ENCODE peak calls at places on chromosome 9, in eight cellular contexts. One of them, this sample, is unnamed.

GRCh38 chr9:35689601-35690446 is at the start of gene TPM2:
- DNase-seq in NCI-H446 treated with DMSO at 0.1 percent for 48 hours: no peak
- DNase-seq in CD8-positive, alpha-beta T cell: no peak
- DNase-seq in fibroblast of the aortic adventitia: peak
- DNase-seq in nephron progenitor cell: peak
- DNase-seq in islet precursor cell: peak
- DNase-seq in adipocyte: peak
- DNase-seq in fibroblast of the conjunctiva: peak
- DNase-seq in this sample: peak

GRCh38 chr9:137286980-137287383 is 9.5 kb downstream of the TOR4A start:
- DNase-seq in fibroblast of the aortic adventitia: peak
- DNase-seq in islet precursor cell: peak
- DNase-seq in nephron progenitor cell: peak
- DNase-seq in adipocyte: peak
- DNase-seq in NCI-H446 treated with DMSO at 0.1 percent for 48 hours: no peak
- DNase-seq in fibroblast of the conjunctiva: no peak
- DNase-seq in CD8-positive, alpha-beta T cell: no peak
- DNase-seq in this sample: peak

GRCh38 chr9:76757274-76757673 is 7.0 kb upstream of the PCA3 start:
- DNase-seq in CD8-positive, alpha-beta T cell: no peak
- DNase-seq in fibroblast of the conjunctiva: no peak
- DNase-seq in adipocyte: no peak
- DNase-seq in nephron progenitor cell: no peak
- DNase-seq in islet precursor cell: no peak
- DNase-seq in NCI-H446 treated with DMSO at 0.1 percent for 48 hours: no peak
- DNase-seq in fibroblast of the aortic adventitia: no peak
- DNase-seq in this sample: no peak

GRCh38 chr9:69499401-69499800 is 172.8 kb downstream of the APBA1 start:
- DNase-seq in fibroblast of the aortic adventitia: no peak
- DNase-seq in fibroblast of the conjunctiva: no peak
- DNase-seq in adipocyte: no peak
- DNase-seq in islet precursor cell: no peak
- DNase-seq in NCI-H446 treated with DMSO at 0.1 percent for 48 hours: no peak
- DNase-seq in CD8-positive, alpha-beta T cell: no peak
- DNase-seq in nephron progenitor cell: no peak
- DNase-seq in this sample: no peak

GRCh38 chr9:4615251-4615650 is 46.8 kb upstream of the PLPP6 start:
- DNase-seq in CD8-positive, alpha-beta T cell: no peak
- DNase-seq in adipocyte: peak
- DNase-seq in fibroblast of the conjunctiva: peak
- DNase-seq in NCI-H446 treated with DMSO at 0.1 percent for 48 hours: no peak
- DNase-seq in nephron progenitor cell: no peak
- DNase-seq in fibroblast of the aortic adventitia: peak
- DNase-seq in islet precursor cell: no peak
- DNase-seq in this sample: peak

GRCh38 chr9:118059520-118060278 is 355.5 kb downstream of the TLR4 start:
- DNase-seq in CD8-positive, alpha-beta T cell: no peak
- DNase-seq in fibroblast of the conjunctiva: no peak
- DNase-seq in islet precursor cell: peak
- DNase-seq in fibroblast of the aortic adventitia: peak
- DNase-seq in adipocyte: peak
- DNase-seq in nephron progenitor cell: peak
- DNase-seq in NCI-H446 treated with DMSO at 0.1 percent for 48 hours: no peak
- DNase-seq in this sample: peak

GRCh38 chr9:12695474-12695873 is 2.3 kb downstream of the TYRP1 start:
- DNase-seq in fibroblast of the conjunctiva: no peak
- DNase-seq in NCI-H446 treated with DMSO at 0.1 percent for 48 hours: peak
- DNase-seq in adipocyte: no peak
- DNase-seq in islet precursor cell: no peak
- DNase-seq in fibroblast of the aortic adventitia: no peak
- DNase-seq in nephron progenitor cell: no peak
- DNase-seq in CD8-positive, alpha-beta T cell: no peak
- DNase-seq in this sample: peak

GRCh38 chr9:134219721-134220060 is 55.3 kb upstream of the RNU6ATAC start:
- DNase-seq in islet precursor cell: no peak
- DNase-seq in nephron progenitor cell: no peak
- DNase-seq in fibroblast of the conjunctiva: no peak
- DNase-seq in CD8-positive, alpha-beta T cell: no peak
- DNase-seq in fibroblast of the aortic adventitia: no peak
- DNase-seq in adipocyte: no peak
- DNase-seq in NCI-H446 treated with DMSO at 0.1 percent for 48 hours: no peak
- DNase-seq in this sample: peak

GRCh38 chr9:10339152-10339551 is 273.6 kb downstream of the PTPRD start:
- DNase-seq in NCI-H446 treated with DMSO at 0.1 percent for 48 hours: no peak
- DNase-seq in fibroblast of the conjunctiva: no peak
- DNase-seq in fibroblast of the aortic adventitia: no peak
- DNase-seq in adipocyte: no peak
- DNase-seq in nephron progenitor cell: no peak
- DNase-seq in islet precursor cell: no peak
- DNase-seq in CD8-positive, alpha-beta T cell: no peak
- DNase-seq in this sample: no peak

GRCh38 chr9:1052119-1052907 is 2.2 kb downstream of the DMRT2 start:
- DNase-seq in nephron progenitor cell: no peak
- DNase-seq in CD8-positive, alpha-beta T cell: no peak
- DNase-seq in adipocyte: no peak
- DNase-seq in fibroblast of the aortic adventitia: no peak
- DNase-seq in fibroblast of the conjunctiva: no peak
- DNase-seq in islet precursor cell: no peak
- DNase-seq in NCI-H446 treated with DMSO at 0.1 percent for 48 hours: no peak
- DNase-seq in this sample: no peak

GRCh38 chr9:113886003-113886324 is 9.9 kb downstream of the ZNF618 start:
- DNase-seq in adipocyte: no peak
- DNase-seq in islet precursor cell: no peak
- DNase-seq in nephron progenitor cell: no peak
- DNase-seq in fibroblast of the aortic adventitia: peak
- DNase-seq in CD8-positive, alpha-beta T cell: no peak
- DNase-seq in NCI-H446 treated with DMSO at 0.1 percent for 48 hours: no peak
- DNase-seq in fibroblast of the conjunctiva: no peak
- DNase-seq in this sample: no peak

GRCh38 chr9:122360891-122361290 is 9.9 kb upstream of the PTGS1 start:
- DNase-seq in CD8-positive, alpha-beta T cell: no peak
- DNase-seq in islet precursor cell: no peak
- DNase-seq in nephron progenitor cell: no peak
- DNase-seq in fibroblast of the conjunctiva: no peak
- DNase-seq in adipocyte: peak
- DNase-seq in fibroblast of the aortic adventitia: peak
- DNase-seq in NCI-H446 treated with DMSO at 0.1 percent for 48 hours: no peak
- DNase-seq in this sample: no peak

GRCh38 chr9:72363908-72364678 is 915 bp downstream of the ZFAND5 start:
- DNase-seq in islet precursor cell: peak
- DNase-seq in adipocyte: peak
- DNase-seq in fibroblast of the aortic adventitia: peak
- DNase-seq in NCI-H446 treated with DMSO at 0.1 percent for 48 hours: no peak
- DNase-seq in nephron progenitor cell: peak
- DNase-seq in fibroblast of the conjunctiva: no peak
- DNase-seq in CD8-positive, alpha-beta T cell: peak
- DNase-seq in this sample: peak

GRCh38 chr9:127970401-127971313 is 10.1 kb downstream of the EEIG1 start:
- DNase-seq in NCI-H446 treated with DMSO at 0.1 percent for 48 hours: no peak
- DNase-seq in fibroblast of the conjunctiva: no peak
- DNase-seq in islet precursor cell: no peak
- DNase-seq in CD8-positive, alpha-beta T cell: peak
- DNase-seq in fibroblast of the aortic adventitia: no peak
- DNase-seq in nephron progenitor cell: no peak
- DNase-seq in adipocyte: no peak
- DNase-seq in this sample: no peak

GRCh38 chr9:4680750-4681149 is 1.4 kb downstream of the CDC37L1 start:
- DNase-seq in fibroblast of the aortic adventitia: peak
- DNase-seq in islet precursor cell: no peak
- DNase-seq in CD8-positive, alpha-beta T cell: no peak
- DNase-seq in nephron progenitor cell: no peak
- DNase-seq in adipocyte: peak
- DNase-seq in fibroblast of the conjunctiva: no peak
- DNase-seq in NCI-H446 treated with DMSO at 0.1 percent for 48 hours: no peak
- DNase-seq in this sample: no peak

GRCh38 chr9:129494113-129494789 is 126.7 kb downstream of the C9orf50 start:
- DNase-seq in adipocyte: no peak
- DNase-seq in nephron progenitor cell: no peak
- DNase-seq in fibroblast of the aortic adventitia: no peak
- DNase-seq in CD8-positive, alpha-beta T cell: no peak
- DNase-seq in islet precursor cell: peak
- DNase-seq in fibroblast of the conjunctiva: no peak
- DNase-seq in NCI-H446 treated with DMSO at 0.1 percent for 48 hours: no peak
- DNase-seq in this sample: no peak

GRCh38 chr9:80467632-80468031 is 895.9 kb downstream of the TLE4 start:
- DNase-seq in fibroblast of the aortic adventitia: peak
- DNase-seq in fibroblast of the conjunctiva: no peak
- DNase-seq in islet precursor cell: no peak
- DNase-seq in CD8-positive, alpha-beta T cell: no peak
- DNase-seq in adipocyte: no peak
- DNase-seq in nephron progenitor cell: no peak
- DNase-seq in NCI-H446 treated with DMSO at 0.1 percent for 48 hours: no peak
- DNase-seq in this sample: peak

GRCh38 chr9:109963079-109963478 is 183.1 kb downstream of the PALM2AKAP2 start:
- DNase-seq in NCI-H446 treated with DMSO at 0.1 percent for 48 hours: no peak
- DNase-seq in adipocyte: no peak
- DNase-seq in islet precursor cell: no peak
- DNase-seq in fibroblast of the conjunctiva: no peak
- DNase-seq in nephron progenitor cell: no peak
- DNase-seq in fibroblast of the aortic adventitia: no peak
- DNase-seq in CD8-positive, alpha-beta T cell: no peak
- DNase-seq in this sample: no peak

GRCh38 chr9:21078702-21079101 is 960 bp upstream of the IFNB1 start:
- DNase-seq in adipocyte: no peak
- DNase-seq in fibroblast of the conjunctiva: no peak
- DNase-seq in fibroblast of the aortic adventitia: no peak
- DNase-seq in CD8-positive, alpha-beta T cell: no peak
- DNase-seq in nephron progenitor cell: no peak
- DNase-seq in NCI-H446 treated with DMSO at 0.1 percent for 48 hours: no peak
- DNase-seq in islet precursor cell: no peak
- DNase-seq in this sample: no peak

GRCh38 chr9:18238254-18238653 is 235.7 kb upstream of the ADAMTSL1 start:
- DNase-seq in CD8-positive, alpha-beta T cell: no peak
- DNase-seq in islet precursor cell: no peak
- DNase-seq in fibroblast of the aortic adventitia: peak
- DNase-seq in NCI-H446 treated with DMSO at 0.1 percent for 48 hours: no peak
- DNase-seq in adipocyte: peak
- DNase-seq in nephron progenitor cell: no peak
- DNase-seq in fibroblast of the conjunctiva: peak
- DNase-seq in this sample: no peak

GRCh38 chr9:115733318-115733717 is 420.3 kb upstream of the PAPPA start:
- DNase-seq in islet precursor cell: no peak
- DNase-seq in nephron progenitor cell: no peak
- DNase-seq in fibroblast of the conjunctiva: no peak
- DNase-seq in NCI-H446 treated with DMSO at 0.1 percent for 48 hours: no peak
- DNase-seq in CD8-positive, alpha-beta T cell: no peak
- DNase-seq in fibroblast of the aortic adventitia: peak
- DNase-seq in adipocyte: peak
- DNase-seq in this sample: no peak

GRCh38 chr9:34988218-34989055 is 1.1 kb upstream of the DNAJB5 start:
- DNase-seq in islet precursor cell: peak
- DNase-seq in fibroblast of the conjunctiva: no peak
- DNase-seq in adipocyte: peak
- DNase-seq in CD8-positive, alpha-beta T cell: no peak
- DNase-seq in NCI-H446 treated with DMSO at 0.1 percent for 48 hours: no peak
- DNase-seq in nephron progenitor cell: peak
- DNase-seq in fibroblast of the aortic adventitia: no peak
- DNase-seq in this sample: peak

GRCh38 chr9:104085538-104085937 is 8.6 kb upstream of the SMC2 start:
- DNase-seq in adipocyte: no peak
- DNase-seq in fibroblast of the conjunctiva: no peak
- DNase-seq in islet precursor cell: no peak
- DNase-seq in NCI-H446 treated with DMSO at 0.1 percent for 48 hours: no peak
- DNase-seq in fibroblast of the aortic adventitia: no peak
- DNase-seq in CD8-positive, alpha-beta T cell: no peak
- DNase-seq in nephron progenitor cell: no peak
- DNase-seq in this sample: no peak

GRCh38 chr9:130977811-130978221 is 31.2 kb upstream of the LAMC3 start:
- DNase-seq in fibroblast of the aortic adventitia: no peak
- DNase-seq in islet precursor cell: no peak
- DNase-seq in CD8-positive, alpha-beta T cell: no peak
- DNase-seq in nephron progenitor cell: no peak
- DNase-seq in adipocyte: no peak
- DNase-seq in fibroblast of the conjunctiva: no peak
- DNase-seq in NCI-H446 treated with DMSO at 0.1 percent for 48 hours: no peak
- DNase-seq in this sample: peak

GRCh38 chr9:8473226-8473625 is 673.6 kb upstream of the DMAC1 start:
- DNase-seq in nephron progenitor cell: no peak
- DNase-seq in islet precursor cell: no peak
- DNase-seq in CD8-positive, alpha-beta T cell: no peak
- DNase-seq in fibroblast of the aortic adventitia: no peak
- DNase-seq in NCI-H446 treated with DMSO at 0.1 percent for 48 hours: no peak
- DNase-seq in adipocyte: no peak
- DNase-seq in fibroblast of the conjunctiva: no peak
- DNase-seq in this sample: no peak

GRCh38 chr9:98132806-98133631 is 14.0 kb upstream of the TRIM14 start:
- DNase-seq in CD8-positive, alpha-beta T cell: no peak
- DNase-seq in nephron progenitor cell: no peak
- DNase-seq in fibroblast of the aortic adventitia: no peak
- DNase-seq in NCI-H446 treated with DMSO at 0.1 percent for 48 hours: no peak
- DNase-seq in islet precursor cell: no peak
- DNase-seq in adipocyte: no peak
- DNase-seq in fibroblast of the conjunctiva: no peak
- DNase-seq in this sample: no peak

GRCh38 chr9:137404971-137405584 is 17.9 kb downstream of the EXD3 start:
- DNase-seq in adipocyte: no peak
- DNase-seq in NCI-H446 treated with DMSO at 0.1 percent for 48 hours: no peak
- DNase-seq in CD8-positive, alpha-beta T cell: no peak
- DNase-seq in islet precursor cell: no peak
- DNase-seq in fibroblast of the aortic adventitia: no peak
- DNase-seq in fibroblast of the conjunctiva: no peak
- DNase-seq in nephron progenitor cell: no peak
- DNase-seq in this sample: no peak

GRCh38 chr9:79969383-79969782 is 397.6 kb downstream of the TLE4 start:
- DNase-seq in fibroblast of the aortic adventitia: no peak
- DNase-seq in NCI-H446 treated with DMSO at 0.1 percent for 48 hours: peak
- DNase-seq in CD8-positive, alpha-beta T cell: no peak
- DNase-seq in adipocyte: no peak
- DNase-seq in nephron progenitor cell: no peak
- DNase-seq in islet precursor cell: no peak
- DNase-seq in fibroblast of the conjunctiva: no peak
- DNase-seq in this sample: no peak

GRCh38 chr9:81826541-81826906 is 101.7 kb upstream of the SPATA31D4 start:
- DNase-seq in fibroblast of the aortic adventitia: no peak
- DNase-seq in CD8-positive, alpha-beta T cell: no peak
- DNase-seq in nephron progenitor cell: no peak
- DNase-seq in islet precursor cell: no peak
- DNase-seq in NCI-H446 treated with DMSO at 0.1 percent for 48 hours: peak
- DNase-seq in adipocyte: no peak
- DNase-seq in fibroblast of the conjunctiva: no peak
- DNase-seq in this sample: peak

GRCh38 chr9:89935115-89935514 is 330.3 kb downstream of the GADD45G start:
- DNase-seq in islet precursor cell: no peak
- DNase-seq in CD8-positive, alpha-beta T cell: no peak
- DNase-seq in fibroblast of the conjunctiva: no peak
- DNase-seq in adipocyte: no peak
- DNase-seq in NCI-H446 treated with DMSO at 0.1 percent for 48 hours: no peak
- DNase-seq in nephron progenitor cell: no peak
- DNase-seq in fibroblast of the aortic adventitia: no peak
- DNase-seq in this sample: no peak

GRCh38 chr9:2281031-2281802 is 266.1 kb downstream of the SMARCA2 start:
- DNase-seq in NCI-H446 treated with DMSO at 0.1 percent for 48 hours: no peak
- DNase-seq in adipocyte: no peak
- DNase-seq in CD8-positive, alpha-beta T cell: no peak
- DNase-seq in fibroblast of the conjunctiva: no peak
- DNase-seq in fibroblast of the aortic adventitia: peak
- DNase-seq in islet precursor cell: peak
- DNase-seq in nephron progenitor cell: no peak
- DNase-seq in this sample: no peak

This sample was measured in left cardiac atrium.